ENCODE peak calls at places on chromosome 13, in seven cellular contexts. One of them, this sample, is unnamed.
A peak's percentile ranks its signal among the peaks of the same experiment; 100 is the strongest.

GRCh38 chr13:44903596-44903995 is 85.7 kb downstream of the NUFIP1 start:
- DNase-seq in HL-60: no peak
- DNase-seq in frontal cortex: no peak
- DNase-seq in cardiac muscle cell: peak; percentile 95
- DNase-seq in activated naive CD4-positive, alpha-beta T cell: no peak
- DNase-seq in GM23248: peak; percentile 87
- DNase-seq in activated CD8-positive, alpha-beta memory T cell treated with anti-CD3 and anti-CD28 coated beads, Interleukin-2, amount 50 U/mL, for 48 hours: no peak
- DNase-seq in this sample: no peak

GRCh38 chr13:48159436-48160225 is 64.7 kb upstream of the MED4 start:
- DNase-seq in HL-60: no peak
- DNase-seq in frontal cortex: no peak
- DNase-seq in cardiac muscle cell: no peak
- DNase-seq in activated naive CD4-positive, alpha-beta T cell: no peak
- DNase-seq in GM23248: peak; percentile 65
- DNase-seq in activated CD8-positive, alpha-beta memory T cell treated with anti-CD3 and anti-CD28 coated beads, Interleukin-2, amount 50 U/mL, for 48 hours: no peak
- DNase-seq in this sample: peak; percentile 49

GRCh38 chr13:41428155-41428554 is 29.2 kb upstream of the RGCC start:
- DNase-seq in HL-60: no peak
- DNase-seq in frontal cortex: peak; percentile 36
- DNase-seq in cardiac muscle cell: peak; percentile 2
- DNase-seq in activated naive CD4-positive, alpha-beta T cell: no peak
- DNase-seq in GM23248: peak; percentile 7
- DNase-seq in activated CD8-positive, alpha-beta memory T cell treated with anti-CD3 and anti-CD28 coated beads, Interleukin-2, amount 50 U/mL, for 48 hours: peak; percentile 65
- DNase-seq in this sample: peak; percentile 43

GRCh38 chr13:80508031-80508430 is 167.1 kb upstream of the SPRY2 start:
- DNase-seq in HL-60: no peak
- DNase-seq in frontal cortex: no peak
- DNase-seq in cardiac muscle cell: no peak
- DNase-seq in activated naive CD4-positive, alpha-beta T cell: no peak
- DNase-seq in GM23248: no peak
- DNase-seq in activated CD8-positive, alpha-beta memory T cell treated with anti-CD3 and anti-CD28 coated beads, Interleukin-2, amount 50 U/mL, for 48 hours: no peak
- DNase-seq in this sample: no peak

GRCh38 chr13:113141591-113141950 is 16.9 kb upstream of the PROZ start:
- DNase-seq in HL-60: no peak
- DNase-seq in frontal cortex: no peak
- DNase-seq in cardiac muscle cell: no peak
- DNase-seq in activated naive CD4-positive, alpha-beta T cell: no peak
- DNase-seq in GM23248: no peak
- DNase-seq in activated CD8-positive, alpha-beta memory T cell treated with anti-CD3 and anti-CD28 coated beads, Interleukin-2, amount 50 U/mL, for 48 hours: no peak
- DNase-seq in this sample: no peak

GRCh38 chr13:99386911-99387788 is 80.0 kb upstream of the GPR183 start:
- DNase-seq in HL-60: peak; percentile 85
- DNase-seq in frontal cortex: no peak
- DNase-seq in cardiac muscle cell: peak; percentile 25
- DNase-seq in activated naive CD4-positive, alpha-beta T cell: peak; percentile 53
- DNase-seq in GM23248: peak; percentile 36
- DNase-seq in activated CD8-positive, alpha-beta memory T cell treated with anti-CD3 and anti-CD28 coated beads, Interleukin-2, amount 50 U/mL, for 48 hours: peak; percentile 98
- DNase-seq in this sample: peak; percentile 96

GRCh38 chr13:46592410-46592809 is 39.4 kb downstream of the LRCH1 start:
- DNase-seq in HL-60: no peak
- DNase-seq in frontal cortex: no peak
- DNase-seq in cardiac muscle cell: no peak
- DNase-seq in activated naive CD4-positive, alpha-beta T cell: no peak
- DNase-seq in GM23248: no peak
- DNase-seq in activated CD8-positive, alpha-beta memory T cell treated with anti-CD3 and anti-CD28 coated beads, Interleukin-2, amount 50 U/mL, for 48 hours: no peak
- DNase-seq in this sample: no peak

GRCh38 chr13:98877936-98878335 is 99.9 kb downstream of the DOCK9 start:
- DNase-seq in HL-60: no peak
- DNase-seq in frontal cortex: no peak
- DNase-seq in cardiac muscle cell: no peak
- DNase-seq in activated naive CD4-positive, alpha-beta T cell: no peak
- DNase-seq in GM23248: no peak
- DNase-seq in activated CD8-positive, alpha-beta memory T cell treated with anti-CD3 and anti-CD28 coated beads, Interleukin-2, amount 50 U/mL, for 48 hours: no peak
- DNase-seq in this sample: no peak

GRCh38 chr13:109785141-109785891 is 1.1 kb downstream of the IRS2 start:
- DNase-seq in HL-60: peak; percentile 53
- DNase-seq in frontal cortex: no peak
- DNase-seq in cardiac muscle cell: peak; percentile 68
- DNase-seq in activated naive CD4-positive, alpha-beta T cell: peak; percentile 20
- DNase-seq in GM23248: peak; percentile 84
- DNase-seq in activated CD8-positive, alpha-beta memory T cell treated with anti-CD3 and anti-CD28 coated beads, Interleukin-2, amount 50 U/mL, for 48 hours: peak; percentile 72
- DNase-seq in this sample: peak; percentile 51

GRCh38 chr13:35891973-35892441 is 239.2 kb downstream of the DCLK1 start:
- DNase-seq in HL-60: no peak
- DNase-seq in frontal cortex: no peak
- DNase-seq in cardiac muscle cell: peak; percentile 5
- DNase-seq in activated naive CD4-positive, alpha-beta T cell: no peak
- DNase-seq in GM23248: peak; percentile 70
- DNase-seq in activated CD8-positive, alpha-beta memory T cell treated with anti-CD3 and anti-CD28 coated beads, Interleukin-2, amount 50 U/mL, for 48 hours: no peak
- DNase-seq in this sample: no peak

GRCh38 chr13:97005631-97006262 is 11.5 kb upstream of the OXGR1 start:
- DNase-seq in HL-60: no peak
- DNase-seq in frontal cortex: no peak
- DNase-seq in cardiac muscle cell: peak; percentile 57
- DNase-seq in activated naive CD4-positive, alpha-beta T cell: no peak
- DNase-seq in GM23248: peak; percentile 62
- DNase-seq in activated CD8-positive, alpha-beta memory T cell treated with anti-CD3 and anti-CD28 coated beads, Interleukin-2, amount 50 U/mL, for 48 hours: no peak
- DNase-seq in this sample: no peak

This sample was measured in stimulated activated naive CD8-positive, alpha-beta T cell treated with anti-CD3 and anti-CD28 coated beads, Interleukin-15, Interleukin-2, amounts not matched to agents 100 U/mL and 50 U/mL, for 24 hours.